ENCODE peak calls at places on chromosomes 16 and 17, in four cellular contexts. T is K562, V is IMR-90, Z is A549. I is an unnamed sample.
A peak's percentile ranks its signal among the peaks of the same experiment; 100 is the strongest.

GRCh38 chr17:63369233-63369632 is 76.9 kb downstream of the CYB561 start:
- DNase-seq in T (no peak), V (peak; percentile 61), Z (no peak), I (no peak)

GRCh38 chr17:1181769-1182137 is 2.0 kb upstream of the ABR start:
- DNase-seq in T (no peak), V (peak; percentile 86), Z (no peak), I (no peak)

GRCh38 chr16:68373528-68374250 is 62.9 kb downstream of the PRMT7 start:
- DNase-seq in T (no peak), V (no peak), Z (no peak), I (no peak)

GRCh38 chr17:38451030-38451839 is 23.0 kb downstream of the ARHGAP23 start:
- DNase-seq in T (no peak), V (peak; percentile 79), Z (peak; percentile 76), I (no peak)

GRCh38 chr17:35341465-35341992 is 31.9 kb downstream of the SLFN11 start:
- DNase-seq in T (no peak), V (no peak), Z (no peak), I (no peak)

GRCh38 chr17:1147664-1148063 is 32.1 kb downstream of the ABR start:
- DNase-seq in T (peak; percentile 20), V (peak; percentile 43), Z (peak; percentile 88), I (peak; percentile 74)

GRCh38 chr16:5450435-5451104 is 353.0 kb upstream of the EEF2KMT start:
- DNase-seq in T (no peak), V (no peak), Z (no peak), I (no peak)

GRCh38 chr16:31704138-31704537 is 169.5 kb upstream of the ZNF267 start:
- DNase-seq in T (no peak), V (no peak), Z (no peak), I (no peak)

GRCh38 chr17:61421460-61421859 is 21.8 kb downstream of the TBX2 start:
- DNase-seq in T (no peak), V (no peak), Z (no peak), I (no peak)

GRCh38 chr16:56960681-56961281 is 969 bp upstream of the CETP start:
- DNase-seq in T (no peak), V (peak; percentile 51), Z (no peak), I (no peak)

GRCh38 chr16:8752706-8753105 is 44.7 kb downstream of the TMEM186 start:
- DNase-seq in T (no peak), V (no peak), Z (no peak), I (no peak)

GRCh38 chr17:41026668-41027471 is at the start of gene KRTAP1-5:
- DNase-seq in T (no peak), V (peak; percentile 91), Z (no peak), I (no peak)

GRCh38 chr16:3578610-3579551 is 1.7 kb upstream of the NLRC3 start:
- DNase-seq in T (peak; percentile 51), V (no peak), Z (no peak), I (no peak)

GRCh38 chr16:35452471-35452870 is 1993.1 kb downstream of the TP53TG3F start:
- DNase-seq in T (no peak), V (no peak), Z (no peak), I (no peak)

GRCh38 chr16:81889896-81890634 is 111.0 kb downstream of the PLCG2 start:
- DNase-seq in T (peak; percentile 78), V (peak; percentile 51), Z (peak; percentile 71), I (peak; percentile 66)

GRCh38 chr17:33531311-33531710 is 238.2 kb upstream of the ASIC2 start:
- DNase-seq in T (no peak), V (no peak), Z (no peak), I (no peak)

GRCh38 chr16:80208750-80209149 is 332.0 kb upstream of the DYNLRB2 start:
- DNase-seq in T (no peak), V (no peak), Z (no peak), I (no peak)

GRCh38 chr16:56202036-56202435 is 10.7 kb downstream of the GNAO1 start:
- DNase-seq in T (no peak), V (no peak), Z (no peak), I (no peak)

GRCh38 chr16:80946481-80946880 is 60.2 kb downstream of the CMC2 start:
- DNase-seq in T (no peak), V (no peak), Z (no peak), I (no peak)

GRCh38 chr17:51947160-51947559 is 211.4 kb downstream of the CA10 start:
- DNase-seq in T (no peak), V (no peak), Z (no peak), I (no peak)

GRCh38 chr16:10521681-10522274 is 58.6 kb downstream of the EMP2 start:
- DNase-seq in T (peak; percentile 62), V (peak; percentile 68), Z (peak; percentile 69), I (peak; percentile 68)

GRCh38 chr16:68297908-68298307 is 12.8 kb downstream of the SLC7A6OS start:
- DNase-seq in T (no peak), V (peak; percentile 11), Z (no peak), I (no peak)

GRCh38 chr17:30929081-30929633 is 7.4 kb downstream of the ADAP2 start:
- DNase-seq in T (no peak), V (no peak), Z (no peak), I (no peak)

GRCh38 chr17:81254955-81255717 is 16.0 kb downstream of the NDUFAF8 start:
- DNase-seq in T (peak; percentile 45), V (peak; percentile 82), Z (peak; percentile 77), I (peak; percentile 66)

GRCh38 chr17:76138234-76138895 is 2.7 kb downstream of the FOXJ1 start:
- DNase-seq in T (no peak), V (no peak), Z (peak; percentile 54), I (no peak)

GRCh38 chr17:59476413-59476812 is 89.0 kb upstream of the DHX40 start:
- DNase-seq in T (no peak), V (no peak), Z (no peak), I (no peak)

GRCh38 chr16:26688105-26688504 is 378.6 kb upstream of the C16orf82 start:
- DNase-seq in T (no peak), V (no peak), Z (no peak), I (no peak)

GRCh38 chr17:19250421-19251141 is 13.4 kb downstream of the EPN2 start:
- DNase-seq in T (no peak), V (no peak), Z (no peak), I (no peak)

GRCh38 chr16:67433131-67433719 is 2.3 kb downstream of the HSD11B2 start:
- DNase-seq in T (no peak), V (no peak), Z (no peak), I (no peak)

GRCh38 chr16:10298416-10298815 is 87.4 kb upstream of the ATF7IP2 start:
- DNase-seq in T (no peak), V (no peak), Z (no peak), I (no peak)

GRCh38 chr16:86465434-86465833 is 44.9 kb upstream of the FOXF1 start:
- DNase-seq in T (no peak), V (no peak), Z (no peak), I (no peak)

GRCh38 chr17:58364270-58364942 is 12.4 kb upstream of the SUPT4H1 start:
- DNase-seq in T (peak; percentile 88), V (no peak), Z (no peak), I (no peak)

GRCh38 chr17:40450175-40450574 is 6.9 kb downstream of the IGFBP4 start:
- DNase-seq in T (peak; percentile 65), V (peak; percentile 45), Z (peak; percentile 87), I (peak; percentile 27)

GRCh38 chr16:28974007-28974436 is 556 bp upstream of the SPNS1 start:
- DNase-seq in T (peak; percentile 54), V (peak; percentile 65), Z (peak; percentile 73), I (peak; percentile 75)

DNA sequence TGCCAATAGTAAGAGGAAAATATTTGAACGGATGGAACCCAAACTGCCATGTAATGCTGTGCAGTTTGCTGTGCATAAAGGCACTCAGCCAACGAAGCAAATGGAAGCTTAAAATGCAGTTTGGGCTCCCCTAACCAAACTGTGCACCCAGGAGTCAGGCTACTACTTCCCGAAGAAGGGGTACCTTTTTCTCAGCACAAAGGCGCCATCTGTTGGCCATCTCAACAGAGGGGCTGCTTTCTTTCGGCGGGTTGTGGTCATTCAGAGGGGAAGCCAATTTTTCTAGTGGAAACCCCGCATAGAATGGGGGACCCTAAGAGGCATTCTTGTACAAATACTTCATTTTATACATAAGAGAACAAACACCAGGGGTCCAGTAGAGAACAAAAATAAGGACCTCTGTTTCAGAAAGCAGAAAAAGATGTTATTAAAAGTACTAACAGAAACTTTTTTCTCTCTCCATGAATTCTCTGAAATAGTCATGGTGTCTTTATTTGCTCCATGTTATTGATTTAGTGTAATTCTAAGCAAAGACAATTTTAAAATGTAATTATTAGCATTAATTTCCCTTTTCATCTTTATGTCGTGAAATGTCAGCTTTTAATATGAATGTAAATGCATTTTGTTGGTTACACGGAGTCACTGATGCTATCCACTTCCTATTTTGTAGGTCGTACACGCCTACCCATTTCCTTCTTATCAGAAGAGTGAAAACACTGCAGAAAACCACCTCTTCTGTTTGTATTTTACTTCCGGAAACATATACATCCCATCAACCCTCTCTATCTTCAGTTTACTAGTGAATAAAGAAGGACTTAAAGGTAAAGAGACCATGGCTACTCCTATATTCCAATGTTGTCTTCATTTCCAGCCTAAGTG is 453.3 kb downstream of the KCNJ2 start:
- DNase-seq in T (peak; percentile 14), V (peak; percentile 18), Z (peak; percentile 34), I (peak; percentile 68)
- TF ChIP-seq BHLHE40 in T (no peak), V (no peak), Z (no peak), I (no peak)

GRCh38 chr16:87698676-87699179 is 67.1 kb downstream of the KLHDC4 start:
- DNase-seq in T (no peak), V (no peak), Z (no peak), I (no peak)
- TF ChIP-seq BHLHE40 in T (no peak), V (no peak), Z (no peak), I (no peak)

GRCh38 chr17:27506348-27507218 is 50.3 kb downstream of the KSR1 start:
- DNase-seq in T (peak; percentile 34), V (no peak), Z (no peak), I (no peak)
- TF ChIP-seq BHLHE40 in T (no peak), V (no peak), Z (no peak), I (no peak)

DNA sequence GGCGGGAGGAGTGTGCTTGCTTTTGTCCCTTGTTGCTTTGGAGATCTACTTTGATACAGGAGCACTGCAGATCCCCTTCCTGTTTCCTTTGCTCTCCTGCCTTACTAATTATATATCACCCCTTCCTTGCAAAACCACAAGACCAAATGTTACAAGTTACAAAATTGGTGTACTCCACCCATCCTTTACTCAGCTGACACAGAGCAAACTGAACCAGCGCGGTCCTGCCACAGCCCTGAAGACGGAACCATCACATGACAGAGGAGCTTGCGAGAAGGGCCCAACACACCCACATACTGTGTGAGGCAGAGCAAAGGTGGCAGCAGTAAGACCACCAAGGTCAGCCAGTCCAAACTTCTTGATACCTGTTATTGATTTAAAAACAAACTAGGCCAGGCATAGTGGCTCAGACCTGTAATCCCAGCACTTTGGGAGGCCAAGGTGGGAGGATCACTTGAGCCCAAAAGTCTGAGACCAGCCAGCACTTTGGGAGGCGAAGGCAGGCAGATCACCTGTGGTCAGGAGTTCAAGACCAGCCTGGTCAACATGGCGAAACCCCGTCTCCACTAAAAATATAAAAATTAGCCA is 33.2 kb downstream of the CYTH1 start:
- DNase-seq in T (peak; percentile 39), V (peak; percentile 24), Z (no peak), I (no peak)
- TF ChIP-seq BHLHE40 in T (peak; percentile 58), V (no peak), Z (no peak), I (no peak)